ENCODE peak calls at places on chromosomes 11 and 22, in seven cellular contexts. One of them, this sample, is unnamed.

GRCh38 chr11:44626645-44627044 is 61.2 kb downstream of the CD82 start:
- DNase-seq in T-helper 9 cell: no peak
- DNase-seq in BE2C: no peak
- DNase-seq in effector CD4-positive, alpha-beta T cell: no peak
- DNase-seq in stomach: no peak
- DNase-seq in skeletal muscle cell: no peak
- DNase-seq in activated T-helper 1 cell treated with Interleukin-2 at 50 U/mL for 16 hours: no peak
- DNase-seq in this sample: no peak

GRCh38 chr22:42364641-42365336 is 67.4 kb downstream of the NFAM1 start:
- DNase-seq in T-helper 9 cell: no peak
- DNase-seq in BE2C: no peak
- DNase-seq in effector CD4-positive, alpha-beta T cell: no peak
- DNase-seq in stomach: no peak
- DNase-seq in skeletal muscle cell: no peak
- DNase-seq in activated T-helper 1 cell treated with Interleukin-2 at 50 U/mL for 16 hours: no peak
- DNase-seq in this sample: no peak

GRCh38 chr11:69567951-69568808 is 72.8 kb upstream of the CCND1 start:
- DNase-seq in T-helper 9 cell: no peak
- DNase-seq in BE2C: no peak
- DNase-seq in effector CD4-positive, alpha-beta T cell: no peak
- DNase-seq in stomach: no peak
- DNase-seq in skeletal muscle cell: no peak
- DNase-seq in activated T-helper 1 cell treated with Interleukin-2 at 50 U/mL for 16 hours: no peak
- DNase-seq in this sample: no peak

GRCh38 chr11:125947419-125948277 is 1.8 kb downstream of the VSIG10L2 start:
- DNase-seq in T-helper 9 cell: no peak
- DNase-seq in BE2C: no peak
- DNase-seq in effector CD4-positive, alpha-beta T cell: no peak
- DNase-seq in stomach: no peak
- DNase-seq in skeletal muscle cell: no peak
- DNase-seq in activated T-helper 1 cell treated with Interleukin-2 at 50 U/mL for 16 hours: no peak
- DNase-seq in this sample: no peak

GRCh38 chr11:131511794-131512193 is 141.4 kb downstream of the NTM start:
- DNase-seq in T-helper 9 cell: no peak
- DNase-seq in BE2C: no peak
- DNase-seq in effector CD4-positive, alpha-beta T cell: no peak
- DNase-seq in stomach: peak
- DNase-seq in skeletal muscle cell: no peak
- DNase-seq in activated T-helper 1 cell treated with Interleukin-2 at 50 U/mL for 16 hours: no peak
- DNase-seq in this sample: no peak

GRCh38 chr11:32448232-32448631 is 12.9 kb upstream of the WT1 start:
- DNase-seq in T-helper 9 cell: no peak
- DNase-seq in BE2C: peak
- DNase-seq in effector CD4-positive, alpha-beta T cell: no peak
- DNase-seq in stomach: peak
- DNase-seq in skeletal muscle cell: peak
- DNase-seq in activated T-helper 1 cell treated with Interleukin-2 at 50 U/mL for 16 hours: no peak
- DNase-seq in this sample: no peak

GRCh38 chr11:68661014-68661413 is 23.3 kb upstream of the GAL start:
- DNase-seq in T-helper 9 cell: no peak
- DNase-seq in BE2C: no peak
- DNase-seq in effector CD4-positive, alpha-beta T cell: no peak
- DNase-seq in stomach: no peak
- DNase-seq in skeletal muscle cell: no peak
- DNase-seq in activated T-helper 1 cell treated with Interleukin-2 at 50 U/mL for 16 hours: no peak
- DNase-seq in this sample: no peak

GRCh38 chr22:49979587-49980264 is 19.2 kb downstream of the PIM3 start:
- DNase-seq in T-helper 9 cell: no peak
- DNase-seq in BE2C: peak
- DNase-seq in effector CD4-positive, alpha-beta T cell: no peak
- DNase-seq in stomach: peak
- DNase-seq in skeletal muscle cell: no peak
- DNase-seq in activated T-helper 1 cell treated with Interleukin-2 at 50 U/mL for 16 hours: no peak
- DNase-seq in this sample: no peak

GRCh38 chr22:38441620-38442287 is 13.2 kb downstream of the KCNJ4 start:
- DNase-seq in T-helper 9 cell: no peak
- DNase-seq in BE2C: no peak
- DNase-seq in effector CD4-positive, alpha-beta T cell: no peak
- DNase-seq in stomach: no peak
- DNase-seq in skeletal muscle cell: no peak
- DNase-seq in activated T-helper 1 cell treated with Interleukin-2 at 50 U/mL for 16 hours: no peak
- DNase-seq in this sample: no peak

GRCh38 chr11:8092587-8093424 is 11.8 kb downstream of the TUB start:
- DNase-seq in T-helper 9 cell: no peak
- DNase-seq in BE2C: peak
- DNase-seq in effector CD4-positive, alpha-beta T cell: no peak
- DNase-seq in stomach: peak
- DNase-seq in skeletal muscle cell: no peak
- DNase-seq in activated T-helper 1 cell treated with Interleukin-2 at 50 U/mL for 16 hours: no peak
- DNase-seq in this sample: peak

GRCh38 chr22:50114221-50114981 is 24.6 kb downstream of the MOV10L1 start:
- DNase-seq in T-helper 9 cell: no peak
- DNase-seq in BE2C: no peak
- DNase-seq in effector CD4-positive, alpha-beta T cell: no peak
- DNase-seq in stomach: no peak
- DNase-seq in skeletal muscle cell: peak
- DNase-seq in activated T-helper 1 cell treated with Interleukin-2 at 50 U/mL for 16 hours: no peak
- DNase-seq in this sample: peak

GRCh38 chr11:102613455-102613854 is 11.7 kb downstream of the MMP20 start:
- DNase-seq in T-helper 9 cell: no peak
- DNase-seq in BE2C: no peak
- DNase-seq in effector CD4-positive, alpha-beta T cell: no peak
- DNase-seq in stomach: no peak
- DNase-seq in skeletal muscle cell: no peak
- DNase-seq in activated T-helper 1 cell treated with Interleukin-2 at 50 U/mL for 16 hours: no peak
- DNase-seq in this sample: no peak

GRCh38 chr11:133086518-133086917 is 445.8 kb downstream of the OPCML start:
- DNase-seq in T-helper 9 cell: no peak
- DNase-seq in BE2C: no peak
- DNase-seq in effector CD4-positive, alpha-beta T cell: no peak
- DNase-seq in stomach: no peak
- DNase-seq in skeletal muscle cell: no peak
- DNase-seq in activated T-helper 1 cell treated with Interleukin-2 at 50 U/mL for 16 hours: no peak
- DNase-seq in this sample: no peak

GRCh38 chr11:92413757-92414513 is 189.3 kb downstream of the FAT3 start:
- DNase-seq in T-helper 9 cell: no peak
- DNase-seq in BE2C: no peak
- DNase-seq in effector CD4-positive, alpha-beta T cell: no peak
- DNase-seq in stomach: no peak
- DNase-seq in skeletal muscle cell: no peak
- DNase-seq in activated T-helper 1 cell treated with Interleukin-2 at 50 U/mL for 16 hours: no peak
- DNase-seq in this sample: no peak

GRCh38 chr11:61834278-61835004 is 6.3 kb downstream of the FADS2 start:
- DNase-seq in T-helper 9 cell: peak
- DNase-seq in BE2C: no peak
- DNase-seq in effector CD4-positive, alpha-beta T cell: peak
- DNase-seq in stomach: no peak
- DNase-seq in skeletal muscle cell: peak
- DNase-seq in activated T-helper 1 cell treated with Interleukin-2 at 50 U/mL for 16 hours: no peak
- DNase-seq in this sample: peak

GRCh38 chr11:94671553-94672366 is 96.4 kb upstream of the AMOTL1 start:
- DNase-seq in T-helper 9 cell: no peak
- DNase-seq in BE2C: no peak
- DNase-seq in effector CD4-positive, alpha-beta T cell: no peak
- DNase-seq in stomach: no peak
- DNase-seq in skeletal muscle cell: no peak
- DNase-seq in activated T-helper 1 cell treated with Interleukin-2 at 50 U/mL for 16 hours: no peak
- DNase-seq in this sample: no peak

This sample was measured in dermis microvascular lymphatic vessel endothelial cell.